ENCODE peak calls at places on chromosomes 13 and 19, in five cellular contexts. One of them, this sample, is unnamed.

GRCh38 chr13:71817335-71817734 is 49.7 kb downstream of the DACH1 start:
- DNase-seq in mammary epithelial cell: no peak
- DNase-seq in suprapubic skin: no peak
- DNase-seq in WERI-Rb-1: no peak
- DNase-seq in left lung: no peak
- DNase-seq in this sample: no peak

GRCh38 chr19:45076029-45076850 is at the start of gene ZNF296:
- DNase-seq in left lung: peak; percentile 88
- DNase-seq in suprapubic skin: peak; percentile 90
- DNase-seq in mammary epithelial cell: peak; percentile 33
- DNase-seq in WERI-Rb-1: no peak
- DNase-seq in this sample: peak; percentile 67

GRCh38 chr13:28059214-28059613 is 41.2 kb downstream of the FLT3 start:
- DNase-seq in WERI-Rb-1: peak; percentile 69
- DNase-seq in suprapubic skin: no peak
- DNase-seq in mammary epithelial cell: peak; percentile 16
- DNase-seq in left lung: no peak
- DNase-seq in this sample: no peak

GRCh38 chr13:40083841-40084240 is 428.4 kb downstream of the COG6 start:
- DNase-seq in left lung: no peak
- DNase-seq in mammary epithelial cell: no peak
- DNase-seq in suprapubic skin: no peak
- DNase-seq in WERI-Rb-1: no peak
- DNase-seq in this sample: no peak

GRCh38 chr13:87128006-87128405 is 543.2 kb upstream of the SLITRK5 start:
- DNase-seq in WERI-Rb-1: no peak
- DNase-seq in left lung: no peak
- DNase-seq in suprapubic skin: no peak
- DNase-seq in mammary epithelial cell: no peak
- DNase-seq in this sample: no peak

GRCh38 chr19:49019242-49019932 is 2.5 kb upstream of the LHB start:
- DNase-seq in WERI-Rb-1: peak; percentile 80
- DNase-seq in mammary epithelial cell: peak; percentile 29
- DNase-seq in suprapubic skin: peak; percentile 86
- DNase-seq in left lung: peak; percentile 83
- DNase-seq in this sample: peak; percentile 46

GRCh38 chr13:44364601-44365000 is 9.0 kb upstream of the SERP2 start:
- DNase-seq in mammary epithelial cell: peak; percentile 67
- DNase-seq in suprapubic skin: no peak
- DNase-seq in left lung: no peak
- DNase-seq in WERI-Rb-1: no peak
- DNase-seq in this sample: no peak

GRCh38 chr19:19943848-19944582 is 43.3 kb downstream of the ZNF93 start:
- DNase-seq in suprapubic skin: no peak
- DNase-seq in WERI-Rb-1: no peak
- DNase-seq in mammary epithelial cell: no peak
- DNase-seq in left lung: no peak
- DNase-seq in this sample: no peak

GRCh38 chr13:68810660-68811059 is 1297.0 kb upstream of the ATXN8OS start:
- DNase-seq in left lung: no peak
- DNase-seq in WERI-Rb-1: no peak
- DNase-seq in suprapubic skin: no peak
- DNase-seq in mammary epithelial cell: no peak
- DNase-seq in this sample: no peak

GRCh38 chr13:54593504-54593903 is 1564.9 kb downstream of the OLFM4 start:
- DNase-seq in left lung: no peak
- DNase-seq in mammary epithelial cell: no peak
- DNase-seq in suprapubic skin: no peak
- DNase-seq in WERI-Rb-1: no peak
- DNase-seq in this sample: no peak

GRCh38 chr13:54592201-54592600 is 1563.6 kb downstream of the OLFM4 start:
- DNase-seq in WERI-Rb-1: no peak
- DNase-seq in suprapubic skin: no peak
- DNase-seq in mammary epithelial cell: no peak
- DNase-seq in left lung: no peak
- DNase-seq in this sample: no peak

GRCh38 chr13:54591540-54591939 is 1562.9 kb downstream of the OLFM4 start:
- DNase-seq in WERI-Rb-1: no peak
- DNase-seq in mammary epithelial cell: no peak
- DNase-seq in left lung: no peak
- DNase-seq in suprapubic skin: no peak
- DNase-seq in this sample: no peak
- H3K4me3 ChIP-seq in WERI-Rb-1: no peak overlapping the region
- H3K4me3 ChIP-seq in mammary epithelial cell: no peak overlapping the region
- H3K4me3 ChIP-seq in left lung: no peak overlapping the region
- H3K4me3 ChIP-seq in suprapubic skin: no peak overlapping the region
- H3K4me3 ChIP-seq in this sample: no peak overlapping the region

GRCh38 chr19:15353908-15354307 is 21.6 kb upstream of the BRD4 start:
- DNase-seq in left lung: no peak
- DNase-seq in WERI-Rb-1: no peak
- DNase-seq in suprapubic skin: no peak
- DNase-seq in mammary epithelial cell: no peak
- DNase-seq in this sample: no peak
- H3K36me3 ChIP-seq in left lung: no peaks in the 10 kb centered on the region
- H3K36me3 ChIP-seq in WERI-Rb-1: peaks cover 47% of the 10 kb centered on the region
- H3K36me3 ChIP-seq in suprapubic skin: peaks cover 62% of the 10 kb centered on the region
- H3K36me3 ChIP-seq in mammary epithelial cell: peaks cover 24% of the 10 kb centered on the region
- H3K36me3 ChIP-seq in this sample: peaks cover 34% of the 10 kb centered on the region

GRCh38 chr19:29927944-29928669 is 13.9 kb upstream of the URI1 start:
- DNase-seq in left lung: no peak
- DNase-seq in mammary epithelial cell: no peak
- DNase-seq in WERI-Rb-1: no peak
- DNase-seq in suprapubic skin: no peak
- DNase-seq in this sample: no peak
- H3K4me3 ChIP-seq in left lung: no peak overlapping the region
- H3K4me3 ChIP-seq in mammary epithelial cell: no peak overlapping the region
- H3K4me3 ChIP-seq in WERI-Rb-1: no peak overlapping the region
- H3K4me3 ChIP-seq in suprapubic skin: no peak overlapping the region
- H3K4me3 ChIP-seq in this sample: no peak overlapping the region

DNA sequence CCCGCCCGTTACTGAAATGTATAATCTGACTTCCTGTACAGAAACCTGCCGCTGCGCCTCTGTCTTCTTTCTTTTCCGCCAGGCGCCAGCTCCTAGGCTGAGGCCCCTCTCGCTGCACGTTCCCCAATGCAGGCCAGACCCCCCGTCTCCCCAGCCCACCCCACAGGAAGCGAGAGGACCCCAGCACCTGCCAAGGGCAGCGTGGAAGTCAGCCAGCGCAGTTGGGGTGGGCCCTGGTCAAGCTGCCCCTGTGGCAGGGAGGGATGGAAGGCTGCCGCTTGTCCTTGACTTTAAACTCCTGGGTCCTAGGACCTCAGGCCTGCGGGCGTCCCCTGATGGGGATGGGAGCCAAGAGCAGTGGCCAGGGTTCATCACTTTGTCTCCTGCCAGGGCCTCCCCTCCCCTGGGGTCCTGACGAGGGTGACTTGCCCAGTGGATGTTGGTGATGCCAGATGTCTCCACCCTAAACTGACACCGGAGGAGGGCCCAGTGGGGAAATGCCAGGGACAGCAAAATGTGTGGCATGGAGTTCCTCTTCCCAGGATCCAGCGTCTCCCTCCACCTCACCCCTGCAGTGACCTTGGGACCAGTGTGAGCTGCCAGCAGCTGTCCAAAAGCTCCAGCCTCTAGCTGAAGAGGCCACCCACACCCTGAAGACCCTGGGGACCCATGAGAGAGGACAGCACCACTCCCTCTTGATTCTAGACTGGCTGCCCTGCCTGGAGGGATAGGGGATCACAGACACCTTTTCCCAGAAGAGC is 8.5 kb upstream of the MARCHF2 start:
- DNase-seq in suprapubic skin: no peak
- DNase-seq in mammary epithelial cell: no peak
- DNase-seq in WERI-Rb-1: no peak
- DNase-seq in left lung: no peak
- DNase-seq in this sample: no peak
- H3K36me3 ChIP-seq in suprapubic skin: peaks cover 53% of the 10 kb centered on the region
- H3K36me3 ChIP-seq in mammary epithelial cell: peaks cover 3% of the 10 kb centered on the region
- H3K36me3 ChIP-seq in WERI-Rb-1: peaks cover 42% of the 10 kb centered on the region
- H3K36me3 ChIP-seq in left lung: no peaks in the 10 kb centered on the region
- H3K36me3 ChIP-seq in this sample: peaks cover 43% of the 10 kb centered on the region

GRCh38 chr19:43784981-43785808 is 4.4 kb upstream of the KCNN4 start:
- DNase-seq in mammary epithelial cell: peak; percentile 67
- DNase-seq in WERI-Rb-1: peak; percentile 62
- DNase-seq in left lung: peak; percentile 65
- DNase-seq in suprapubic skin: no peak
- DNase-seq in this sample: peak; percentile 28

GRCh38 chr19:43782689-43783231 is 2.0 kb upstream of the KCNN4 start:
- DNase-seq in mammary epithelial cell: peak; percentile 64
- DNase-seq in WERI-Rb-1: no peak
- DNase-seq in left lung: no peak
- DNase-seq in suprapubic skin: no peak
- DNase-seq in this sample: no peak

GRCh38 chr19:43782311-43782660 is 1.5 kb upstream of the KCNN4 start:
- DNase-seq in WERI-Rb-1: no peak
- DNase-seq in suprapubic skin: no peak
- DNase-seq in mammary epithelial cell: no peak
- DNase-seq in left lung: no peak
- DNase-seq in this sample: no peak

GRCh38 chr19:43783636-43784035 is 2.9 kb upstream of the KCNN4 start:
- DNase-seq in mammary epithelial cell: no peak
- DNase-seq in left lung: no peak
- DNase-seq in WERI-Rb-1: no peak
- DNase-seq in suprapubic skin: no peak
- DNase-seq in this sample: no peak

DNA sequence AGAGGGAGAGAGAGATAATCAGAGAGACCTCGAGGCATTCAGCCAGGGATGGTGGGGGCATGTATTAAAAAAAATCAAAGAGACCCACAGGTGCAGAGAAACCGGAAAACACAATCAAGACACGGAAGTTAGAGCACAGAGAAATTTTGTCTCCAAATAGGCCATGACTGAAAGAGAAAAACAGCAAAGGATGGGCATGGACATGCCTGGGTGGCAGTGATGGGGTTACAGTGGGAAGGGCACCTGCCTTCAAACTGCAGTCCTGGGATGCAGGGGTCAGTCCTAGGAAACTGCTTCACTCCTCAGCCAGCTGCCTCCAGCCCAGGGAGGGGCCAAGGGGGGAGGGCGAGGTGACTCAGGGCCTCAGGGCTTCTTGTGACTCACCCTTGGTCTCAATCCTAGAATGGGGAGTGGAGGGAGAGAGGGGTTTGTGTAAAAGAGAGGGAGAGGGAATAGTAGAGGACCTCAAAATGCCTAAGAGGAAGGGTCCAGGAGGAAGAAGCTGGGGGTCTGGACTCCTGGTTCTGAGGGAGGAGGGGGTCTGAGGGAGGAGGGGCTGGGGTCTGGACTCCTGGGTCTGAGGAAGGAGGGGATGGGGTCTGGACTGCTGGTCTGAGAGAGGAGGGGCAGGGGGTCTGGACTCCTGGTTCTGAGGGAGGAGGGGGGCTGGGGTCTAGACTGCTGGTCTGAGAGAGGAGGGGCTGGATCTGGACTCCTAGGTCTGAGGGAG is 3.6 kb upstream of the KCNN4 start:
- DNase-seq in left lung: peak; percentile 75
- DNase-seq in WERI-Rb-1: peak; percentile 39
- DNase-seq in suprapubic skin: no peak
- DNase-seq in mammary epithelial cell: peak; percentile 88
- DNase-seq in this sample: peak; percentile 36
- H3K4me3 ChIP-seq in left lung: no peak overlapping the region
- H3K4me3 ChIP-seq in WERI-Rb-1: no peak overlapping the region
- H3K4me3 ChIP-seq in suprapubic skin: peak overlapping the region; percentile 12
- H3K4me3 ChIP-seq in mammary epithelial cell: no peak overlapping the region
- H3K4me3 ChIP-seq in this sample: no peak overlapping the region

GRCh38 chr13:113953561-113953960 is 20.3 kb downstream of the C13orf46 start:
- DNase-seq in mammary epithelial cell: no peak
- DNase-seq in suprapubic skin: no peak
- DNase-seq in left lung: no peak
- DNase-seq in WERI-Rb-1: no peak
- DNase-seq in this sample: no peak

GRCh38 chr13:113955691-113956090 is 18.2 kb downstream of the C13orf46 start:
- DNase-seq in mammary epithelial cell: no peak
- DNase-seq in suprapubic skin: no peak
- DNase-seq in WERI-Rb-1: no peak
- DNase-seq in left lung: no peak
- DNase-seq in this sample: no peak

GRCh38 chr13:113955235-113955634 is 18.6 kb downstream of the C13orf46 start:
- DNase-seq in left lung: no peak
- DNase-seq in WERI-Rb-1: no peak
- DNase-seq in suprapubic skin: no peak
- DNase-seq in mammary epithelial cell: no peak
- DNase-seq in this sample: no peak

GRCh38 chr13:113952983-113953520 is 20.8 kb downstream of the C13orf46 start:
- DNase-seq in suprapubic skin: no peak
- DNase-seq in mammary epithelial cell: no peak
- DNase-seq in left lung: no peak
- DNase-seq in WERI-Rb-1: no peak
- DNase-seq in this sample: no peak

DNA sequence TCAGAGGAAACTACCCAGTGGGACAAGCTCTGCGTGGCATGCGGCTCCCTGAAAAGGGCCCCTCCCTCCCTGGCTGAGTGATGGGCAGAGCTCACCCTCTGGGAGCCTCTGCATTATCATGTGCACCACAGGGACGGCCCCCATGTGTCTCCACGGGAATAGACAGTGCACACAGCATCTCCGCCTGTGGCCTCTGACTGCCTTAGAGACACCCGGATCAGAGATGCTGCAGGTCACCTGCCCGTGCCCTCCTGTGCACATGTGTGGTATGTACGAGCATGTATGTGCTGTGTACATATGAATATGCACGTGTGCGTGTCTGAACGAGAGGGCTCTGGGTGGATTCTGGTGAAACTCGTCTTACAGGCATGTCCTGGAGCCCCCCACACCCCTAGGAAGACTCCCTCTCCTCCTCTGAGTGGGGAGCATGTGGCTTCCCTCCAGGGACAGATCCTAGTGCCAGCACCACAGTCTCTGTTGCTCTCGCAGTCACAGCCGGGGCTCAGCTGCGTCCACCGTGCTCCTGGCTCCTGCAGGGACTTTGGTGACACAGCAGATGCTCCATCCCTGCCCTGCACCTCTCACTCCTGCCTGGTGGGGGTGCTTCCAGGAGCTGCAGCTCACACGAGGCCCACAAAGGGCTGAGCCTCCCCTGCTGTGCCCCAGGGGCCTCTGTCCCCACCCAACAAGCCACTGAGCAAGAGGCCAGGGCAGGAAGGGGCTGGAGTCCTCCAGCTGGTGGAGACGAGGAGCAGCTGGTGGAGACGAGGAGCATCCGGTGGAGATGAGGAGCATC is 19.6 kb downstream of the C13orf46 start:
- DNase-seq in WERI-Rb-1: peak; percentile 58
- DNase-seq in mammary epithelial cell: no peak
- DNase-seq in suprapubic skin: no peak
- DNase-seq in left lung: no peak
- DNase-seq in this sample: no peak
- H3K36me3 ChIP-seq in WERI-Rb-1: no peaks in the 10 kb centered on the region
- H3K36me3 ChIP-seq in mammary epithelial cell: no peaks in the 10 kb centered on the region
- H3K36me3 ChIP-seq in suprapubic skin: no peaks in the 10 kb centered on the region
- H3K36me3 ChIP-seq in left lung: no peaks in the 10 kb centered on the region
- H3K36me3 ChIP-seq in this sample: peaks cover 45% of the 10 kb centered on the region

This sample was measured in effector memory CD4-positive, alpha-beta T cell.